ENCODE peak calls at places on chromosome 10, in five cellular contexts. O is breast epithelium, E is heart left ventricle, V is stomach, G is endothelial cell of umbilical vein. T is an unnamed sample.
A peak's percentile ranks its signal among the peaks of the same experiment; 100 is the strongest.

GRCh38 chr10:35427543-35427942 is 91.2 kb downstream of the CCNY start:
- DNase-seq in O (no peak), E (no peak), V (no peak), G (no peak), T (no peak)

GRCh38 chr10:4561301-4561700 is 264.7 kb upstream of the AKR1E2 start:
- DNase-seq in O (no peak), E (no peak), V (no peak), G (no peak), T (no peak)

GRCh38 chr10:71285986-71286385 is 33.1 kb upstream of the SLC29A3 start:
- DNase-seq in O (no peak), E (no peak), V (no peak), G (no peak), T (no peak)

GRCh38 chr10:84018826-84019225 is 120.5 kb upstream of the GHITM start:
- DNase-seq in O (no peak), E (no peak), V (no peak), G (no peak), T (no peak)

GRCh38 chr10:26841733-26842317 is 18.9 kb downstream of the ABI1 start:
- DNase-seq in O (no peak), E (no peak), V (no peak), G (peak; percentile 65), T (no peak)

GRCh38 chr10:90193240-90193985 is 492.0 kb downstream of the KIF20B start:
- DNase-seq in O (no peak), E (no peak), V (no peak), G (no peak), T (no peak)

GRCh38 chr10:106707657-106708056 is 456.8 kb downstream of the SORCS1 start:
- DNase-seq in O (no peak), E (no peak), V (no peak), G (no peak), T (no peak)

GRCh38 chr10:31836569-31837406 is 91.8 kb downstream of the ARHGAP12 start:
- DNase-seq in O (no peak), E (no peak), V (no peak), G (peak; percentile 44), T (no peak)

GRCh38 chr10:103480521-103480920 is 1.5 kb upstream of the CALHM3 start:
- DNase-seq in O (no peak), E (no peak), V (no peak), G (no peak), T (no peak)

GRCh38 chr10:91541481-91541880 is 91.4 kb downstream of the PPP1R3C start:
- DNase-seq in O (no peak), E (no peak), V (no peak), G (no peak), T (no peak)

GRCh38 chr10:101136007-101136707 is 5.1 kb downstream of the TLX1 start:
- DNase-seq in O (no peak), E (no peak), V (no peak), G (no peak), T (no peak)

GRCh38 chr10:62437696-62438095 is 63.5 kb downstream of the ZNF365 start:
- DNase-seq in O (no peak), E (no peak), V (no peak), G (peak; percentile 73), T (no peak)

GRCh38 chr10:76284351-76284750 is 852.9 kb downstream of the LRMDA start:
- DNase-seq in O (no peak), E (no peak), V (no peak), G (no peak), T (no peak)

GRCh38 chr10:70589762-70590662 is 12.5 kb downstream of the PRF1 start:
- DNase-seq in O (no peak), E (no peak), V (peak; percentile 25), G (no peak), T (peak; percentile 14)

GRCh38 chr10:95196053-95196452 is 2.0 kb downstream of the ACSM6 start:
- DNase-seq in O (no peak), E (no peak), V (no peak), G (no peak), T (no peak)

GRCh38 chr10:72058989-72059842 is 29.1 kb downstream of the SPOCK2 start:
- DNase-seq in O (no peak), E (no peak), V (no peak), G (peak; percentile 73), T (no peak)

GRCh38 chr10:74400186-74400585 is 249.2 kb downstream of the ADK start:
- DNase-seq in O (no peak), E (no peak), V (no peak), G (no peak), T (no peak)

GRCh38 chr10:132194726-132195125 is 8.0 kb downstream of the DPYSL4 start:
- DNase-seq in O (no peak), E (peak; percentile 42), V (no peak), G (no peak), T (no peak)

GRCh38 chr10:124650820-124651401 is 93.3 kb downstream of the FAM53B start:
- DNase-seq in O (no peak), E (no peak), V (no peak), G (no peak), T (no peak)

GRCh38 chr10:74096777-74097176 is 53.9 kb downstream of the AP3M1 start:
- DNase-seq in O (no peak), E (no peak), V (no peak), G (no peak), T (no peak)

GRCh38 chr10:79250259-79250658 is 97.0 kb upstream of the PPIF start:
- DNase-seq in O (no peak), E (no peak), V (peak; percentile 48), G (no peak), T (no peak)

GRCh38 chr10:17453377-17454091 is 861 bp downstream of the ST8SIA6 start:
- DNase-seq in O (peak; percentile 64), E (peak; percentile 74), V (peak; percentile 41), G (peak; percentile 52), T (peak; percentile 62)

GRCh38 chr10:62614389-62615157 is 189.9 kb upstream of the ADO start:
- DNase-seq in O (no peak), E (no peak), V (no peak), G (no peak), T (no peak)

GRCh38 chr10:17335065-17335464 is 107.0 kb downstream of the VIM start:
- DNase-seq in O (no peak), E (no peak), V (no peak), G (no peak), T (no peak)

GRCh38 chr10:29740981-29741545 is 106.3 kb upstream of the SVIL start:
- DNase-seq in O (no peak), E (no peak), V (no peak), G (peak; percentile 21), T (no peak)

GRCh38 chr10:133100706-133101463 is 13.2 kb downstream of the ADGRA1 start:
- DNase-seq in O (no peak), E (peak; percentile 54), V (peak; percentile 54), G (no peak), T (no peak)

GRCh38 chr10:80171248-80171660 is 34.1 kb downstream of the ANXA11 start:
- DNase-seq in O (no peak), E (no peak), V (peak; percentile 91), G (no peak), T (peak; percentile 44)

GRCh38 chr10:15901889-15902288 is 41.6 kb upstream of the MINDY3 start:
- DNase-seq in O (no peak), E (no peak), V (no peak), G (no peak), T (no peak)

GRCh38 chr10:22379059-22379458 is 33.8 kb downstream of the SPAG6 start:
- DNase-seq in O (no peak), E (no peak), V (no peak), G (no peak), T (no peak)

GRCh38 chr10:53140516-53140915 is 367.9 kb upstream of the MBL2 start:
- DNase-seq in O (no peak), E (no peak), V (no peak), G (no peak), T (no peak)

GRCh38 chr10:79391231-79392019 is 44.2 kb downstream of the PPIF start:
- DNase-seq in O (peak; percentile 40), E (peak; percentile 60), V (peak; percentile 24), G (no peak), T (peak; percentile 42)

GRCh38 chr10:44306147-44306710 is 78.7 kb downstream of the CXCL12 start:
- DNase-seq in O (no peak), E (no peak), V (no peak), G (no peak), T (no peak)
- H3K27ac ChIP-seq in O (no peak overlapping the region), E (no peak overlapping the region), V (no peak overlapping the region), G (no peak overlapping the region), T (no peak overlapping the region)

GRCh38 chr10:69406816-69407580 is 9.7 kb downstream of the TACR2 start:
- DNase-seq in O (no peak), E (peak; percentile 54), V (no peak), G (no peak), T (no peak)

GRCh38 chr10:69406302-69406811 is 10.4 kb downstream of the TACR2 start:
- DNase-seq in O (no peak), E (peak; percentile 77), V (no peak), G (no peak), T (no peak)

GRCh38 chr10:69408318-69409175 is 8.2 kb downstream of the TACR2 start:
- DNase-seq in O (peak; percentile 94), E (peak; percentile 97), V (peak; percentile 97), G (peak; percentile 80), T (peak; percentile 95)

GRCh38 chr10:69409176-69409495 is 7.6 kb downstream of the TACR2 start:
- DNase-seq in O (no peak), E (no peak), V (no peak), G (no peak), T (no peak)

GRCh38 chr10:69407621-69408301 is 9.0 kb downstream of the TACR2 start:
- DNase-seq in O (no peak), E (peak; percentile 65), V (no peak), G (peak; percentile 31), T (no peak)
- TF ChIP-seq CTCF in O (no peak), E (peak; percentile 20), V (no peak), G (peak; percentile 54), T (peak; percentile 20)

GRCh38 chr10:60093317-60093716 is 187.0 kb upstream of the CCDC6 start:
- DNase-seq in O (no peak), E (no peak), V (no peak), G (no peak), T (no peak)

GRCh38 chr10:60101821-60102220 is 195.5 kb upstream of the CCDC6 start:
- DNase-seq in O (no peak), E (no peak), V (no peak), G (no peak), T (no peak)

GRCh38 chr10:60099998-60100747 is 193.8 kb upstream of the CCDC6 start:
- DNase-seq in O (no peak), E (no peak), V (no peak), G (peak; percentile 61), T (no peak)

GRCh38 chr10:60096761-60097513 is 190.6 kb upstream of the CCDC6 start:
- DNase-seq in O (no peak), E (no peak), V (no peak), G (no peak), T (peak; percentile 49)

GRCh38 chr10:60098676-60099601 is 192.6 kb upstream of the CCDC6 start:
- DNase-seq in O (no peak), E (no peak), V (no peak), G (peak; percentile 28), T (no peak)
- H3K27ac ChIP-seq in O (no peak overlapping the region), E (no peak overlapping the region), V (no peak overlapping the region), G (no peak overlapping the region), T (no peak overlapping the region)

DNA sequence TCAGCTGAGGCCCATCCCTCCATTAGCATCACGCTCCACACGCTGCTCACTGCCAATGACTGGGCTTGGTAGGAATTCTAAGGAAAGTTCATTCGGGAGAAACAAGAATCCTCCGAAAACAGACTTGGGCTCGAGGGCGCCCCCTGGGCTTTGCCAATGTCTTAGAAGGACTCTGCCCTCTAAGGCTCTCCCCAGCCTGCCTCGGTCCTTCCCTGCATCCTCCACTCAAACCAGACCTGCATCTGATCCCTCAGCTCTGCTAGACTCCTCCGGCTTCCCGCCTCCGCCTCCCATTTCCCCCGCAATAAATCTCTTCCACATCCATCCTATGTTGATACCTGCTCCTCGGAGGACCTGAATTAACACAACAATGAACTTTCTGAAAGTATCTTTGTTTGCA is 177.6 kb downstream of the PLPP4 start:
- DNase-seq in O (no peak), E (no peak), V (no peak), G (no peak), T (no peak)
- TF ChIP-seq CTCF in O (no peak), E (no peak), V (no peak), G (no peak), T (no peak)